ENCODE peak calls at places on chromosome 22, in seven cellular contexts. P is GM18507; J is spleen; U is AG20443; V is ACHN; G is fibroblast of the aortic adventitia; H is stimulated activated CD4-positive, alpha-beta T cell treated with anti-CD3 and anti-CD28 coated beads, Interleukin-15, amount 100 ng/mL, for 1 hour. F is an unnamed sample.

GRCh38 chr22:46421272-46421671 is 85.8 kb downstream of the TRMU start:
- DNase-seq in P (peak; percentile 22), J (no peak), U (no peak), V (no peak), G (no peak), H (peak; percentile 15), F (no peak)

GRCh38 chr22:41052661-41053490 is 39.5 kb upstream of the EP300 start:
- DNase-seq in P (no peak), J (no peak), U (no peak), V (no peak), G (peak; percentile 49), H (no peak), F (peak; percentile 91)

GRCh38 chr22:48234011-48234410 is 1471.6 kb downstream of the TBC1D22A start:
- DNase-seq in P (no peak), J (no peak), U (no peak), V (no peak), G (no peak), H (no peak), F (no peak)

GRCh38 chr22:49476800-49477400 is 350.8 kb downstream of the BRD1 start:
- DNase-seq in P (no peak), J (no peak), U (no peak), V (no peak), G (no peak), H (no peak), F (no peak)

GRCh38 chr22:28978158-28978557 is 83.5 kb downstream of the C22orf31 start:
- DNase-seq in P (no peak), J (no peak), U (peak; percentile 55), V (peak; percentile 56), G (peak; percentile 28), H (no peak), F (peak; percentile 43)

GRCh38 chr22:28111501-28111900 is 192.4 kb upstream of the PITPNB start:
- DNase-seq in P (no peak), J (no peak), U (peak; percentile 61), V (no peak), G (peak; percentile 54), H (no peak), F (no peak)

GRCh38 chr22:29080061-29080975 is 7.5 kb downstream of the KREMEN1 start:
- DNase-seq in P (no peak), J (no peak), U (no peak), V (no peak), G (peak; percentile 30), H (no peak), F (no peak)

GRCh38 chr22:23384899-23385298 is 195.2 kb downstream of the IGLL1 start:
- DNase-seq in P (no peak), J (no peak), U (no peak), V (no peak), G (no peak), H (no peak), F (no peak)

GRCh38 chr22:45125198-45125597 is 38.5 kb upstream of the NUP50 start:
- DNase-seq in P (no peak), J (no peak), U (peak; percentile 62), V (no peak), G (peak; percentile 73), H (no peak), F (peak; percentile 91)

GRCh38 chr22:46813816-46814597 is 51.6 kb downstream of the TBC1D22A start:
- DNase-seq in P (no peak), J (no peak), U (peak; percentile 73), V (peak; percentile 71), G (peak; percentile 83), H (no peak), F (peak; percentile 79)

GRCh38 chr22:28505416-28506156 is 174.1 kb downstream of the TTC28 start:
- DNase-seq in P (no peak), J (no peak), U (no peak), V (peak; percentile 69), G (peak; percentile 8), H (no peak), F (no peak)

GRCh38 chr22:43007519-43008102 is 7.3 kb downstream of the PACSIN2 start:
- DNase-seq in P (no peak), J (no peak), U (peak; percentile 64), V (peak; percentile 42), G (peak; percentile 64), H (no peak), F (peak; percentile 86)

GRCh38 chr22:36162127-36163034 is 1.8 kb upstream of the APOL3 start:
- DNase-seq in P (no peak), J (no peak), U (no peak), V (no peak), G (no peak), H (no peak), F (no peak)

GRCh38 chr22:28506207-28506606 is 173.4 kb downstream of the TTC28 start:
- DNase-seq in P (no peak), J (no peak), U (no peak), V (no peak), G (no peak), H (no peak), F (no peak)

GRCh38 chr22:23223566-23224317 is 43.4 kb downstream of the BCR start:
- DNase-seq in P (no peak), J (peak; percentile 85), U (no peak), V (no peak), G (no peak), H (no peak), F (no peak)

GRCh38 chr22:18110194-18110943 is at the start of gene TUBA8:
- DNase-seq in P (no peak), J (peak; percentile 77), U (peak; percentile 75), V (peak; percentile 55), G (peak; percentile 13), H (no peak), F (no peak)

GRCh38 chr22:41286639-41287091 is 678 bp upstream of the RANGAP1 start:
- DNase-seq in P (no peak), J (peak; percentile 83), U (no peak), V (peak; percentile 37), G (peak; percentile 45), H (no peak), F (no peak)

GRCh38 chr22:31618057-31618456 is 44.0 kb downstream of the PISD start:
- DNase-seq in P (no peak), J (no peak), U (no peak), V (no peak), G (no peak), H (no peak), F (no peak)

GRCh38 chr22:46110215-46110614 is 40.1 kb upstream of the PPARA start:
- DNase-seq in P (no peak), J (no peak), U (peak; percentile 60), V (peak; percentile 40), G (no peak), H (no peak), F (peak; percentile 27)

GRCh38 chr22:31148516-31148915 is 8.2 kb upstream of the PLA2G3 start:
- DNase-seq in P (no peak), J (no peak), U (peak; percentile 15), V (no peak), G (peak; percentile 63), H (no peak), F (no peak)

GRCh38 chr22:39565414-39565944 is 5.1 kb upstream of the CACNA1I start:
- DNase-seq in P (no peak), J (no peak), U (no peak), V (no peak), G (no peak), H (no peak), F (no peak)

F was measured in amniotic epithelial cell.